ENCODE peak calls at places on chromosome 3, in seven cellular contexts. U is AG08396; D is activated CD8-positive, alpha-beta memory T cell treated with anti-CD3 and anti-CD28 coated beads, Interleukin-2, amount 50 U/mL, for 48 hours; L is activated T-cell treated with anti-CD3 and anti-CD28 coated beads, Interleukin-2, amount 50 U/mL, for 1 hour; F is stimulated activated CD4-positive, alpha-beta T cell treated with anti-CD3 and anti-CD28 coated beads, Interleukin-1b, Interleukin-23, amount 100 ng/mL, for 48 hours; V is activated T-helper 1 cell treated with anti-CD3 and anti-CD28 coated beads, Interleukin-12 subunit alpha, Interleukin-12 subunit beta, Interleukin-2, Interleukin-4 antibody, amounts not matched to agents 30 ng/mL and 10 ng/mL and 1 ng/mL, durations not matched to agents 14 hours and 24 hours and 36 hours; P is substantia nigra. Z is an unnamed sample.

GRCh38 chr3:58047806-58048205 is 39.6 kb downstream of the FLNB start:
- DNase-seq in U (no peak), D (no peak), L (no peak), F (no peak), V (no peak), P (no peak), Z (no peak)

GRCh38 chr3:535566-536416 is 339.2 kb downstream of the CHL1 start:
- DNase-seq in U (peak), D (no peak), L (no peak), F (no peak), V (no peak), P (no peak), Z (no peak)

GRCh38 chr3:28860307-28860706 is 420.6 kb upstream of the RBMS3 start:
- DNase-seq in U (no peak), D (no peak), L (no peak), F (no peak), V (no peak), P (peak), Z (no peak)

GRCh38 chr3:114081022-114081421 is 24.5 kb downstream of the QTRT2 start:
- DNase-seq in U (no peak), D (no peak), L (no peak), F (no peak), V (no peak), P (no peak), Z (no peak)

GRCh38 chr3:53498993-53499641 is 4.7 kb downstream of the CACNA1D start:
- DNase-seq in U (no peak), D (no peak), L (no peak), F (no peak), V (no peak), P (no peak), Z (no peak)

GRCh38 chr3:174051191-174051590 is 653.6 kb downstream of the NLGN1 start:
- DNase-seq in U (no peak), D (no peak), L (no peak), F (no peak), V (no peak), P (no peak), Z (no peak)

GRCh38 chr3:151290673-151291072 is 12.3 kb upstream of the P2RY14 start:
- DNase-seq in U (peak), D (no peak), L (no peak), F (no peak), V (no peak), P (no peak), Z (no peak)

GRCh38 chr3:191343115-191343514 is 12.8 kb upstream of the UTS2B start:
- DNase-seq in U (no peak), D (no peak), L (no peak), F (no peak), V (no peak), P (no peak), Z (no peak)

GRCh38 chr3:157660847-157661246 is 157.6 kb upstream of the VEPH1 start:
- DNase-seq in U (no peak), D (no peak), L (no peak), F (no peak), V (no peak), P (no peak), Z (no peak)

GRCh38 chr3:51395493-51396213 is 4.6 kb downstream of the RBM15B start:
- DNase-seq in U (no peak), D (no peak), L (no peak), F (no peak), V (no peak), P (no peak), Z (no peak)

GRCh38 chr3:149879872-149880271 is 66.9 kb downstream of the RNF13 start:
- DNase-seq in U (peak), D (no peak), L (peak), F (no peak), V (no peak), P (peak), Z (peak)

GRCh38 chr3:179613807-179614206 is 9.2 kb downstream of the NDUFB5 start:
- DNase-seq in U (peak), D (no peak), L (no peak), F (no peak), V (no peak), P (no peak), Z (no peak)

GRCh38 chr3:51945926-51946500 is 3.9 kb downstream of the PARP3 start:
- DNase-seq in U (no peak), D (no peak), L (peak), F (no peak), V (no peak), P (no peak), Z (no peak)

GRCh38 chr3:58177747-58178527 is 32.8 kb downstream of the DNASE1L3 start:
- DNase-seq in U (peak), D (peak), L (peak), F (peak), V (peak), P (peak), Z (peak)

GRCh38 chr3:103006541-103006940 is 571.7 kb downstream of the ZPLD1 start:
- DNase-seq in U (no peak), D (no peak), L (no peak), F (no peak), V (no peak), P (no peak), Z (no peak)